ENCODE peak calls at places on chromosomes 3 and 15, in ten cellular contexts. V, R, P, Q, U, F, J, E, O and S are unnamed samples.

GRCh38 chr3:148951599-148952361 is 39.6 kb upstream of the GYG1 start:
- DNase-seq in V (no peak), R (no peak), P (no peak), Q (no peak), U (no peak), F (no peak), J (no peak), E (no peak), O (no peak), S (no peak)

GRCh38 chr3:191139771-191140170 is 59.3 kb upstream of the OSTN start:
- DNase-seq in V (no peak), R (peak; percentile 62), P (no peak), Q (no peak), U (peak; percentile 12), F (no peak), J (no peak), E (no peak), O (no peak), S (no peak)

GRCh38 chr3:65902304-65902793 is 136.4 kb downstream of the MAGI1 start:
- DNase-seq in V (no peak), R (no peak), P (no peak), Q (no peak), U (no peak), F (no peak), J (no peak), E (no peak), O (peak; percentile 67), S (no peak)

GRCh38 chr15:29612096-29612495 is 210.2 kb downstream of the TJP1 start:
- DNase-seq in V (no peak), R (no peak), P (peak; percentile 98), Q (no peak), U (peak; percentile 49), F (no peak), J (no peak), E (no peak), O (no peak), S (no peak)

GRCh38 chr3:146382386-146382785 is 87.0 kb downstream of the PLSCR2 start:
- DNase-seq in V (no peak), R (no peak), P (peak; percentile 62), Q (no peak), U (no peak), F (no peak), J (no peak), E (no peak), O (no peak), S (no peak)

GRCh38 chr3:190058486-190059241 is 62.0 kb downstream of the P3H2 start:
- DNase-seq in V (no peak), R (no peak), P (peak; percentile 51), Q (no peak), U (no peak), F (no peak), J (no peak), E (no peak), O (no peak), S (no peak)

GRCh38 chr3:188343894-188344293 is 189.9 kb downstream of the LPP start:
- DNase-seq in V (no peak), R (no peak), P (no peak), Q (no peak), U (no peak), F (no peak), J (no peak), E (no peak), O (no peak), S (no peak)

GRCh38 chr15:85443593-85444328 is 63.4 kb downstream of the AKAP13 start:
- DNase-seq in V (peak; percentile 19), R (no peak), P (peak; percentile 65), Q (no peak), U (no peak), F (no peak), J (no peak), E (no peak), O (no peak), S (no peak)

GRCh38 chr15:98324341-98324970 is 323.9 kb upstream of the IGF1R start:
- DNase-seq in V (no peak), R (no peak), P (no peak), Q (no peak), U (no peak), F (no peak), J (no peak), E (no peak), O (no peak), S (no peak)

GRCh38 chr3:128496602-128497304 is 3.8 kb upstream of the GATA2 start:
- DNase-seq in V (no peak), R (no peak), P (no peak), Q (no peak), U (no peak), F (no peak), J (no peak), E (no peak), O (no peak), S (no peak)

GRCh38 chr3:174440350-174440716 is 418.8 kb upstream of the NAALADL2 start:
- DNase-seq in V (no peak), R (peak; percentile 10), P (peak; percentile 80), Q (peak; percentile 53), U (peak; percentile 30), F (no peak), J (no peak), E (no peak), O (peak; percentile 31), S (no peak)